ENCODE peak calls at places on chromosomes 6 and 20, in five cellular contexts. One of them, this sample, is unnamed.
A peak's percentile ranks its signal among the peaks of the same experiment; 100 is the strongest.

GRCh38 chr6:126064994-126065401 is 78.7 kb downstream of the TRMT11 start:
- DNase-seq in RWPE2: no peak
- DNase-seq in transverse colon: no peak
- DNase-seq in cardiac fibroblast: no peak
- DNase-seq in B cell: no peak
- DNase-seq in this sample: no peak

GRCh38 chr6:170443151-170443662 is 109.9 kb downstream of the PSMB1 start:
- DNase-seq in RWPE2: no peak
- DNase-seq in transverse colon: no peak
- DNase-seq in cardiac fibroblast: no peak
- DNase-seq in B cell: no peak
- DNase-seq in this sample: no peak

GRCh38 chr6:85126448-85127178 is 323.3 kb upstream of the NT5E start:
- DNase-seq in RWPE2: no peak
- DNase-seq in transverse colon: peak; percentile 10
- DNase-seq in cardiac fibroblast: peak; percentile 65
- DNase-seq in B cell: no peak
- DNase-seq in this sample: peak; percentile 51

GRCh38 chr6:140812636-140813035 is 1320.1 kb upstream of the GJE1 start:
- DNase-seq in RWPE2: no peak
- DNase-seq in transverse colon: no peak
- DNase-seq in cardiac fibroblast: peak; percentile 35
- DNase-seq in B cell: no peak
- DNase-seq in this sample: no peak

GRCh38 chr6:129748212-129748900 is 38.4 kb upstream of the ARHGAP18 start:
- DNase-seq in RWPE2: peak; percentile 88
- DNase-seq in transverse colon: peak; percentile 50
- DNase-seq in cardiac fibroblast: peak; percentile 50
- DNase-seq in B cell: peak; percentile 66
- DNase-seq in this sample: peak; percentile 61

GRCh38 chr6:139117734-139118133 is 17.1 kb upstream of the HECA start:
- DNase-seq in RWPE2: no peak
- DNase-seq in transverse colon: no peak
- DNase-seq in cardiac fibroblast: peak; percentile 13
- DNase-seq in B cell: no peak
- DNase-seq in this sample: no peak

GRCh38 chr6:16043171-16044142 is 85.4 kb upstream of the MYLIP start:
- DNase-seq in RWPE2: no peak
- DNase-seq in transverse colon: no peak
- DNase-seq in cardiac fibroblast: peak; percentile 76
- DNase-seq in B cell: no peak
- DNase-seq in this sample: peak; percentile 54

GRCh38 chr6:166958926-166959861 is 2.8 kb upstream of the RNASET2 start:
- DNase-seq in RWPE2: no peak
- DNase-seq in transverse colon: peak; percentile 54
- DNase-seq in cardiac fibroblast: no peak
- DNase-seq in B cell: peak; percentile 65
- DNase-seq in this sample: peak; percentile 56

GRCh38 chr6:52497652-52498408 is 77.7 kb downstream of the EFHC1 start:
- DNase-seq in RWPE2: no peak
- DNase-seq in transverse colon: peak; percentile 72
- DNase-seq in cardiac fibroblast: no peak
- DNase-seq in B cell: peak; percentile 84
- DNase-seq in this sample: peak; percentile 78

GRCh38 chr6:16704706-16705402 is 56.4 kb downstream of the ATXN1 start:
- DNase-seq in RWPE2: no peak
- DNase-seq in transverse colon: no peak
- DNase-seq in cardiac fibroblast: peak; percentile 36
- DNase-seq in B cell: no peak
- DNase-seq in this sample: no peak

GRCh38 chr6:3310710-3311109 is 52.0 kb downstream of the PSMG4 start:
- DNase-seq in RWPE2: no peak
- DNase-seq in transverse colon: no peak
- DNase-seq in cardiac fibroblast: no peak
- DNase-seq in B cell: no peak
- DNase-seq in this sample: no peak

GRCh38 chr20:52033313-52033712 is 158.3 kb downstream of the ZFP64 start:
- DNase-seq in RWPE2: no peak
- DNase-seq in transverse colon: no peak
- DNase-seq in cardiac fibroblast: no peak
- DNase-seq in B cell: no peak
- DNase-seq in this sample: no peak

GRCh38 chr6:169277619-169278018 is 24.0 kb upstream of the THBS2 start:
- DNase-seq in RWPE2: no peak
- DNase-seq in transverse colon: no peak
- DNase-seq in cardiac fibroblast: no peak
- DNase-seq in B cell: no peak
- DNase-seq in this sample: no peak

GRCh38 chr6:82251942-82252341 is 4.4 kb upstream of the IBTK start:
- DNase-seq in RWPE2: no peak
- DNase-seq in transverse colon: no peak
- DNase-seq in cardiac fibroblast: peak; percentile 66
- DNase-seq in B cell: no peak
- DNase-seq in this sample: peak; percentile 35
- TF ChIP-seq CTCF in RWPE2: peak; percentile 44
- TF ChIP-seq CTCF in transverse colon: peak; percentile 43
- TF ChIP-seq CTCF in cardiac fibroblast: peak; percentile 35
- TF ChIP-seq CTCF in B cell: peak; percentile 56
- TF ChIP-seq CTCF in this sample: peak; percentile 45

DNA sequence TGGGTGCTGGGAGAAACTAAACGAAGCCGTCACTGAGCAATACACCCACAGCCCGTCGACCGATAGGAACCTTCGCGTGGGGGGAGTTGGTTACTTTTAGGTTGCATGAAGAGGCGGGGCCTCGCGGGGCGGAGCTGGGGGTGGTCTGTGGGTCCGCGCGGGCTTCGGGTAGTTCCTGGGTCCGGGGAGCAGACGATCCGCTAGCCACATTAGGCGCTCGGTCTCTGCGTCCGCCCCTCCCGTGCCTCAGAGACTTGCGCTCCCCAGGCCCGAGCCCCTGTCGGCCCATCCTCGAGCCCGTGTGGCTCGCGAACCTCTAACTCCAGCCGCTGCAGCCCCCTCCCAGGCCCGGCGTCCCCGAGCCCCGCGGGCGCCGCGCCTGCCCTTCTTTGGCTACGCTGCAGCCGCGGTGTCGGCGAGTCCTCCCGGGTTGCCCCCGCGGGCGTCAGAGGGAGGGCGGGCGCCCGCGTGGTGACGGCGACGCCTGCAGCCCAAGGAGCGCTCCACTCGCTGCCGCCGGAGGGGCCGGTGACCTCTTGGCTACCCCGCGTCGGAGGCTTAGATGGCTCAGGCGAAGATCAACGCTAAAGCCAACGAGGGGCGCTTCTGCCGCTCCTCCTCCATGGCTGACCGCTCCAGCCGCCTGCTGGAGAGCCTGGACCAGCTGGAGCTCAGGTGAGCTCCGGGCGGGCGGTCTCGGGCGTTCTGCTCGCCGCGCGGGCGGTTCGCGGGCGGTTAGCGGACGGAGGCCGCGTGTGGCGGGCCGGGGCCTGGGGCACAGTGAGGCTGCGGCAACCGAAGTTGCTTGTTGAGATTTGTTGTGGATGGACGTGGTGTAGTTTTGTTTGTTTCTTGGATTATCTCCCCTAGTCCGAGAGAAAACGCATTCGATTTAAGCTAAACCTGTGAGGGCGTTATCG is at the start of gene BAG2:
- DNase-seq in RWPE2: peak; percentile 76
- DNase-seq in transverse colon: peak; percentile 88
- DNase-seq in cardiac fibroblast: peak; percentile 92
- DNase-seq in B cell: peak; percentile 94
- DNase-seq in this sample: peak; percentile 92
- TF ChIP-seq CTCF in RWPE2: peak; percentile 32
- TF ChIP-seq CTCF in transverse colon: peak; percentile 15
- TF ChIP-seq CTCF in cardiac fibroblast: peak; percentile 5
- TF ChIP-seq CTCF in B cell: no peak
- TF ChIP-seq CTCF in this sample: no peak

GRCh38 chr20:51012357-51012756 is 10.6 kb downstream of the KCNG1 start:
- DNase-seq in RWPE2: no peak
- DNase-seq in transverse colon: no peak
- DNase-seq in cardiac fibroblast: no peak
- DNase-seq in B cell: no peak
- DNase-seq in this sample: no peak
- TF ChIP-seq CTCF in RWPE2: no peak
- TF ChIP-seq CTCF in transverse colon: no peak
- TF ChIP-seq CTCF in cardiac fibroblast: no peak
- TF ChIP-seq CTCF in B cell: no peak
- TF ChIP-seq CTCF in this sample: no peak

GRCh38 chr6:137475103-137475502 is 19.1 kb downstream of the OLIG3 start:
- DNase-seq in RWPE2: no peak
- DNase-seq in transverse colon: no peak
- DNase-seq in cardiac fibroblast: no peak
- DNase-seq in B cell: no peak
- DNase-seq in this sample: no peak
- TF ChIP-seq CTCF in RWPE2: no peak
- TF ChIP-seq CTCF in transverse colon: no peak
- TF ChIP-seq CTCF in cardiac fibroblast: no peak
- TF ChIP-seq CTCF in B cell: no peak
- TF ChIP-seq CTCF in this sample: no peak

This sample was measured in GM20000.